ENCODE peak calls at places on chromosome 2, in seven cellular contexts. O is A549, F is IMR-90, C is fibroblast of lung, J is GM23248, E is OCI-LY7, S is K562. I is an unnamed sample. For H3K9me3, the result is how much of the 10 kb centered on the place peaks cover.

GRCh38 chr2:8394569-8395359 is 287.1 kb upstream of the ID2 start:
- DNase-seq in O (no peak), C (no peak), J (no peak), E (no peak), S (no peak), F (no peak), I (no peak)

GRCh38 chr2:215461836-215462532 is 26.1 kb upstream of the FN1 start:
- DNase-seq in F (peak), C (peak), S (no peak), E (no peak), J (peak), O (no peak), I (peak)

GRCh38 chr2:218920504-218920903 is 39.0 kb upstream of the CDK5R2 start:
- DNase-seq in C (no peak), F (no peak), J (no peak), S (no peak), O (no peak), E (no peak), I (no peak)

GRCh38 chr2:154455871-154456270 is 242.6 kb upstream of the KCNJ3 start:
- DNase-seq in O (no peak), C (no peak), E (no peak), S (no peak), F (no peak), J (peak), I (peak)

GRCh38 chr2:71558300-71559051 is 105.1 kb downstream of the DYSF start:
- DNase-seq in F (no peak), O (peak), J (peak), S (no peak), C (peak), E (no peak), I (no peak)

GRCh38 chr2:26691140-26691539 is 1.4 kb upstream of the KCNK3 start:
- DNase-seq in S (no peak), F (no peak), C (no peak), J (no peak), E (no peak), O (no peak), I (no peak)

GRCh38 chr2:70964596-70965386 is 13.6 kb upstream of the ANKRD53 start:
- DNase-seq in C (peak), O (peak), S (peak), F (peak), J (peak), E (peak), I (peak)

GRCh38 chr2:73903313-73903712 is 10.5 kb downstream of the ACTG2 start:
- DNase-seq in E (no peak), F (no peak), J (no peak), O (no peak), C (no peak), S (no peak), I (no peak)

GRCh38 chr2:134919360-134920210 is 963 bp downstream of the CCNT2 start:
- DNase-seq in J (peak), O (no peak), E (peak), S (no peak), C (peak), F (peak), I (peak)

GRCh38 chr2:69061518-69061917 is 48.5 kb downstream of the ANTXR1 start:
- DNase-seq in C (no peak), S (no peak), F (no peak), E (no peak), J (no peak), O (no peak), I (peak)

GRCh38 chr2:129188451-129188850 is 791.0 kb upstream of the RAB6C start:
- DNase-seq in S (no peak), J (no peak), F (no peak), O (no peak), E (no peak), C (no peak), I (no peak)

GRCh38 chr2:30385327-30385726 is 61.7 kb upstream of the LCLAT1 start:
- DNase-seq in C (peak), O (no peak), E (no peak), F (peak), S (no peak), J (peak), I (peak)

GRCh38 chr2:117856415-117857210 is 42.1 kb downstream of the DDX18 start:
- DNase-seq in O (peak), E (no peak), C (peak), F (peak), S (no peak), J (peak), I (peak)

GRCh38 chr2:169001116-169001815 is 29.9 kb downstream of the ABCB11 start:
- DNase-seq in F (no peak), E (no peak), C (peak), J (no peak), O (no peak), S (no peak), I (peak)

GRCh38 chr2:12721571-12722444 is 5.1 kb downstream of the TRIB2 start:
- DNase-seq in C (peak), J (no peak), O (no peak), E (no peak), F (peak), S (no peak), I (no peak)

GRCh38 chr2:182048088-182048487 is 62.4 kb downstream of the PPP1R1C start:
- DNase-seq in E (no peak), O (no peak), F (no peak), S (no peak), J (no peak), C (no peak), I (no peak)

GRCh38 chr2:182049783-182050182 is 64.1 kb downstream of the PPP1R1C start:
- DNase-seq in E (no peak), O (no peak), F (no peak), C (no peak), S (no peak), J (no peak), I (no peak)

GRCh38 chr2:182048621-182049020 is 63.0 kb downstream of the PPP1R1C start:
- DNase-seq in O (no peak), S (no peak), C (no peak), E (no peak), J (no peak), F (no peak), I (no peak)

GRCh38 chr2:182049330-182049729 is 63.7 kb downstream of the PPP1R1C start:
- DNase-seq in F (peak), S (no peak), O (no peak), J (no peak), E (no peak), C (no peak), I (no peak)

DNA sequence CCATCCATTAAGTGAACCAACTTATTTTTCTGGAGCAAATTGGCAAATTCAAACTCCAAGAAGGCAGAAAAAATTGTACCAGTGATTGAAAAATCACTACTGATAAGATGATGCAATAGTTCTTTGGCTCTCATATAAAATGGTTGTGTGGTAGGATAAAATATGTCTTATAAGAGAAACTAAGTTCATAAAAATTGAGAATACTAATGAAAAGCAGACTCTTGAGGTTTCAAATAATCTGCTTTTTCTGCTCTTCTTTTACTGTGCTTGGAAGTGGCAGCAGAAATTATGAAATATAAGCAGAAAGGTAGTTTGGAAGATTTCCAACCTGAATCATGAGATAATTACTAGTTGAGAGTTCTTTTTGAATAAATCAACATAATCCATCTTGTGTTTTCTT is 61.9 kb downstream of the PPP1R1C start:
- DNase-seq in S (no peak), C (no peak), O (no peak), J (no peak), F (no peak), E (no peak), I (no peak)
- H3K4me2 ChIP-seq in S (no peak), C (no peak), O (no peak), J (no peak), F (no peak), E (no peak), I (no peak)

DNA sequence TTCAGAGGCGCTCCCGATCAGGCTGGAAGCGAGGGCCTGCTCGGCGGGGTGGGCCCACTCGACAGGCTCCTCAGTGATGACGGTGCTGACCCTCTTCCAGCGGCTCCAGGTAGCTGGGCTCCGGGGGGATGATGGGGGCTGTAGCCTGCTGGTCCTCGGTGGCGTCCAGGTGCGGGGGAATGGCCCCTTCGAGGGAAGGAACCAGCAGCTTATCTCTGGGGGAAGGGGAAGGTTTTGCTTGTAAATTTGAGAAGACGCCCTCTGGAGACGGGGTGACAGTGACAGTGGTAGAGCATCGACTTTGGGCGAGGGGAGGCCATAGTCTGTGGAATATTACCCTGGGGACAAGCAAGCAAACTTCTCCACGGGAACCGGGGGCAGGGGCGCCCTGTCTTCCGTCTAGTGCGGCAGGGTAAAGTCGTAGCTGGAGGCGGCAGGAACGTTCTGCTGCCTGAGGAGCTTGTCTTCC is 891.9 kb upstream of the LRRTM1 start:
- DNase-seq in O (no peak), C (no peak), S (no peak), E (no peak), F (no peak), J (no peak), I (no peak)
- H3K9me3 ChIP-seq in O (under half), C (under half), S (under half), E (under half), F (under half), J (under half), I (under half)

GRCh38 chr2:196174424-196174823 is 3.0 kb upstream of the STK17B start:
- DNase-seq in S (no peak), J (no peak), E (peak), F (no peak), C (no peak), O (no peak), I (no peak)
- H3K4me2 ChIP-seq in S (no peak), J (no peak), E (peak), F (no peak), C (no peak), O (no peak), I (no peak)

DNA sequence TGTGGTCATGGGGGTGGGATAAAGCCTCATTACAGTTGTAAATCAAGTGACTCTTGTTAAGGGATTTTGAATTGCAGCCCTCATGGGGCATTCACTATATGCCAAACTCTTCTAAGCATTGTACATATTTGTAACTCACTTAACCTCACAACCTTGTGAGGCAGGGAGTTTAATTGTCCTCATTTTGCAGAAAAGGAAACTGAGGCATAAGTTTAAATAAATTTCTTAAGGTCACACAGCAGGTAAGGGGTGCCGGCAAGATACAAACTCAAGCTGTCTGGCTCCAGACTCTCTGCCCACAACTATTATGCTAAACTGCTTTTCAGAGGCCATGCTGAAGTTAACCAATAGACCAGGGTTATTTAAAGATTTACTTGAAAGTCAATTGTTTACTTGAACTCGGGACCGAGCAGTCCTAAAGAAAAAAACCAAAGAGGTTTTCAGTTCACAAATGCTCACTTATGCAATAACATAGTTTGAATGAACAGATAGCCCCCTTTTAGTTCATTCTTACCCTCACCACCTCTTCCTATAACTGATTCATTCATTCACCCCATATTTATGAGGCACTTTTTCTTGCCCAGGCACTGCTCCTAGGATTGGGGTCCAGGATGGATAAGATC is 121.6 kb upstream of the FZD5 start:
- DNase-seq in J (no peak), S (no peak), C (no peak), O (no peak), F (no peak), E (no peak), I (no peak)
- H3K9me3 ChIP-seq in J (under half), S (under half), C (under half), O (under half), F (under half), E (under half), I (under half)

GRCh38 chr2:120503793-120504571 is 158.0 kb downstream of the INHBB start:
- DNase-seq in C (peak), O (no peak), F (peak), S (no peak), E (no peak), J (peak), I (peak)
- H3K4me2 ChIP-seq in C (no peak), O (no peak), F (no peak), S (no peak), E (no peak), J (no peak), I (no peak)

GRCh38 chr2:127377262-127377661 is 10.5 kb downstream of the MAP3K2 start:
- DNase-seq in F (peak), C (no peak), O (no peak), S (no peak), E (no peak), J (peak), I (no peak)
- H3K9me3 ChIP-seq in F (under half), C (under half), O (under half), S (under half), E (half or more), J (under half), I (under half)

I was measured in endothelial cell of umbilical vein.